ENCODE peak calls at places on chromosomes 16 and 17, in five cellular contexts. E, B, L, U and O are unnamed samples.

GRCh38 chr17:29603109-29603674 is 10.3 kb downstream of the ANKRD13B start:
- DNase-seq in B (no peak), U (no peak), L (no peak), E (no peak), O (no peak)

GRCh38 chr16:88923926-88924833 is 52.8 kb downstream of the CBFA2T3 start:
- DNase-seq in B (no peak), E (no peak), U (no peak), L (no peak), O (no peak)

GRCh38 chr17:3722716-3723115 is 987 bp upstream of the HASPIN start:
- DNase-seq in U (no peak), L (no peak), E (no peak), B (peak; percentile 65), O (no peak)

GRCh38 chr17:65559802-65560627 is 1.4 kb downstream of the AXIN2 start:
- DNase-seq in B (no peak), E (peak; percentile 69), L (no peak), U (peak; percentile 46), O (no peak)

GRCh38 chr17:59439711-59440110 is 108.3 kb downstream of the YPEL2 start:
- DNase-seq in U (no peak), E (no peak), B (no peak), L (no peak), O (no peak)

GRCh38 chr16:48608871-48609452 is 1.0 kb downstream of the N4BP1 start:
- DNase-seq in B (peak; percentile 21), U (no peak), L (no peak), E (peak; percentile 38), O (peak; percentile 36)

GRCh38 chr17:30788918-30789317 is 35.6 kb downstream of the CRLF3 start:
- DNase-seq in E (no peak), L (no peak), U (no peak), B (peak; percentile 82), O (no peak)

GRCh38 chr17:60472449-60472848 is 50.2 kb downstream of the CHCT1 start:
- DNase-seq in E (no peak), L (no peak), B (no peak), U (no peak), O (no peak)

GRCh38 chr16:86718118-86718517 is 139.8 kb downstream of the FOXL1 start:
- DNase-seq in E (no peak), B (no peak), L (no peak), U (no peak), O (peak; percentile 5)

GRCh38 chr17:47611372-47612350 is 38.1 kb upstream of the KPNB1 start:
- DNase-seq in L (no peak), B (peak; percentile 59), E (no peak), U (no peak), O (no peak)

GRCh38 chr17:82793974-82794620 is 42.2 kb downstream of the TBCD start:
- DNase-seq in B (peak; percentile 53), E (no peak), U (no peak), L (peak; percentile 65), O (no peak)

GRCh38 chr16:56093055-56093454 is 98.2 kb upstream of the GNAO1 start:
- DNase-seq in U (no peak), L (no peak), E (no peak), B (no peak), O (no peak)

GRCh38 chr16:86362155-86362849 is 148.0 kb upstream of the FOXF1 start:
- DNase-seq in L (no peak), E (no peak), U (no peak), B (peak; percentile 32), O (no peak)

GRCh38 chr16:67399749-67400704 is 6.7 kb upstream of the TPPP3 start:
- DNase-seq in B (no peak), U (no peak), E (no peak), L (no peak), O (no peak)
- TF ChIP-seq CTCF in B (no peak), U (no peak), E (no peak), L (no peak), O (peak; percentile 50)

GRCh38 chr17:76265624-76266243 is 586 bp downstream of the UBALD2 start:
- DNase-seq in L (no peak), B (peak; percentile 55), E (peak; percentile 56), U (peak; percentile 77), O (peak; percentile 70)
- TF ChIP-seq CTCF in L (no peak), B (no peak), E (no peak), U (no peak), O (no peak)

DNA sequence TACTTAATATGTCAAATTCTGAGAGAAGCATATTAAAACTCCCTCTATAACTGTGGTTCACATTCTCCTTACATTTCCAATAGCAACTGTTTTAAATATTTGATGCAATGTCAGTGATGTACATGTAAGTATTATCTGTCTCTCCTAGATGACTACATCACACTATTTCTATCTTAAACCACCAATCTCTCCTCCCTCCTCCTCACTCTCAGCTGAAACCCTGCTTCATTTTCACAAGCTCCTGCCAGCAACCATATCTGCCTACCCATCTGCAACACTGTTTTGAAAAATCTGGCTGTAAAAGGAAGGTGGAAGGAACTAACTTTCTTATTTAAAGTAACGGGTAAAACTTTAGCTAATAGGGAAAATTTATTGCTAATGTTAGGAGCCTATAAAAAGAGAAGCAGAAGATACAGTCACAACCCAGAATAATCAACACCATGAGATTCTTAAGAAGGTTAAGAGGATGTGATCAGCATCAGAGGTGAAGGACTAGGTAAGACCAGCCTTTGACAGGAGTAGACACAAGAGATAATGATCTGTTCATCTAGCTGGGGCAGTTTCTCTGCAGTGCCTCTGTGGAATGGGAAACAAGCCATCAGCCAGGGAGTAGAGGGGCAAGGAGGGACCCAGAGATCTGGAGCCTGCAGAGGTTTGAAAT is 31.0 kb downstream of the MYH10 start:
- DNase-seq in E (no peak), L (no peak), B (no peak), U (no peak), O (peak; percentile 2)
- TF ChIP-seq CTCF in E (no peak), L (no peak), B (no peak), U (no peak), O (no peak)

DNA sequence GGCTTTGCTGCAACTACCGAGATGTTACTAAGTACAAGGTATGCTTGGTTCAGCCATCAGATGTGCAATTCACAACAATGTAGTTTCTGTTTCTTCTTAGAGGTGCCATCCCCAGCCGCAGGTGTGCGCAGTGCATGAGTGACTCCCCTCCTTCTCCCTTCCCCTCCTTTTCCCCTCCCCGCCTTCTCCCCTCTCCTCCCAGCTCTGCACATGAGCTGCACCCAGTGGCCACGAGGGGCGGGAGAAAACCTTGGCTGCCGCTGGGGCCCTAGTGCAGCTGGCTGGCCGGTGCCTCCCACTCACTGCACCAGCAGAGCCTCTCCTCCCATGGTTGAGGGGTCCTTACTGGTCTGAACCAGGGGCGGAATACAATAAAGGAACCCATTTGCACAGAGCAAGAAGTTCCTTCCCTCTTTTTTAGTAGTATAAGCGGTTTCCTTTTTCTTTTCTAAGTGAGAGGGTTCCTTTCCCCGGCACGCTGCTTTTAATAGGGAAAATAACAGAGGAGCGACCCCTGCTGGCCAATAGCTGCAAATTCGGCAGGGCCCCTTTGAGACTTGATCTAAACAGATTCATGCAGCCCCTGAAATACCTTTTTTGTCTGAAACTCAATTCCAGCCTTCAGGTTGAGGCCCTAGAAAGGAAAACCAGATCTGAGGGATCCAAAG is 7.8 kb upstream of the CCL15 start:
- DNase-seq in U (no peak), L (no peak), B (no peak), E (no peak), O (peak; percentile 25)
- TF ChIP-seq CTCF in U (no peak), L (peak; percentile 67), B (peak; percentile 31), E (no peak), O (peak; percentile 33)

DNA sequence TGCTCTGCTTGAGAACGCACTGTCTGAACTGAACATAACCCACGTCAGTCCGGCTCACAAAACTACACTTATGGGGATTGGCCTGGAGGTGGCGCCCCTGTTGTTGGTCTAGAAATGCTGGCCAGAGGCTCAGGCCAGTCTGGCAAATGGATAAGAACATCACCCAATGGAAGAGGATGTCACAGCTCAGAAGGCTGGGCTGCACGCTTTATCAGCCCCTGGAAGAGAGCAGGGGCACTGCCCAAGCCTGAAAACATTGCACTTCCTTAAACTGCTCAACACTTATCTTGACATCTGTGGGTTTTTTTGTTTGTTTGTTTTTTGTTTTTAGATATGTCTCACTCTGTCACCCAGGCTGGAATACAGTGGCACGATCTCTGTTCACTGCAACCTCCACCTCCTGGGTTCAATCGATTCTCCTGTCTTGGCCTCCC is 24.8 kb upstream of the BPTF start:
- DNase-seq in L (peak; percentile 37), E (peak; percentile 32), U (peak; percentile 69), B (peak; percentile 77), O (peak; percentile 77)
- TF ChIP-seq CTCF in L (peak; percentile 73), E (no peak), U (peak; percentile 48), B (peak; percentile 76), O (peak; percentile 56)

GRCh38 chr16:15757075-15757386 is 99.8 kb downstream of the MYH11 start:
- DNase-seq in B (no peak), U (no peak), E (no peak), L (no peak), O (no peak)
- TF ChIP-seq CTCF in B (no peak), U (no peak), E (no peak), L (no peak), O (no peak)